ENCODE peak calls at places on chromosome 10, in nine cellular contexts. K is SK-N-SH, X is GM12878, Q is sigmoid colon, M is suprapubic skin, U is upper lobe of left lung, Y is ovary, H is K562, R is tibial nerve. Z is an unnamed sample.

GRCh38 chr10:88754272-88754671 is 5.5 kb upstream of the LIPN start:
- DNase-seq in K (peak; percentile 22), X (no peak), Q (no peak), M (no peak), U (no peak), Y (no peak), H (no peak), R (no peak), Z (no peak)

GRCh38 chr10:59432207-59432900 is 70.0 kb upstream of the FAM13C start:
- DNase-seq in K (no peak), X (no peak), Q (no peak), M (no peak), U (no peak), Y (no peak), H (no peak), R (no peak), Z (no peak)

GRCh38 chr10:104259999-104260774 is 5.5 kb downstream of the GSTO1 start:
- DNase-seq in K (no peak), X (no peak), Q (no peak), M (no peak), U (no peak), Y (no peak), H (no peak), R (no peak), Z (no peak)

GRCh38 chr10:24406809-24407483 is 198.0 kb downstream of the KIAA1217 start:
- DNase-seq in K (no peak), X (no peak), Q (no peak), M (no peak), U (no peak), Y (no peak), H (no peak), R (no peak), Z (no peak)

GRCh38 chr10:81146436-81146835 is 608.7 kb downstream of the SH2D4B start:
- DNase-seq in K (no peak), X (no peak), Q (no peak), M (no peak), U (no peak), Y (no peak), H (no peak), R (no peak), Z (no peak)

GRCh38 chr10:125849448-125849847 is 26.1 kb downstream of the BCCIP start:
- DNase-seq in K (no peak), X (no peak), Q (no peak), M (no peak), U (no peak), Y (no peak), H (no peak), R (no peak), Z (peak; percentile 39)

GRCh38 chr10:17963431-17963830 is 11.7 kb downstream of the SLC39A12 start:
- DNase-seq in K (no peak), X (no peak), Q (no peak), M (no peak), U (no peak), Y (no peak), H (no peak), R (no peak), Z (no peak)

GRCh38 chr10:110221721-110222261 is 14.4 kb downstream of the MXI1 start:
- DNase-seq in K (peak; percentile 27), X (no peak), Q (peak; percentile 95), M (no peak), U (peak; percentile 85), Y (peak; percentile 91), H (peak; percentile 77), R (peak; percentile 47), Z (peak; percentile 75)

GRCh38 chr10:129514568-129515451 is 47.8 kb downstream of the MGMT start:
- DNase-seq in K (no peak), X (no peak), Q (no peak), M (no peak), U (no peak), Y (no peak), H (no peak), R (no peak), Z (no peak)

GRCh38 chr10:125812128-125812527 is 10.9 kb downstream of the UROS start:
- DNase-seq in K (no peak), X (no peak), Q (no peak), M (no peak), U (no peak), Y (peak; percentile 47), H (no peak), R (no peak), Z (no peak)

GRCh38 chr10:132377326-132377725 is 19.7 kb upstream of the PWWP2B start:
- DNase-seq in K (no peak), X (no peak), Q (peak; percentile 5), M (peak; percentile 20), U (peak; percentile 20), Y (no peak), H (no peak), R (no peak), Z (no peak)

GRCh38 chr10:108327706-108328105 is 1163.2 kb upstream of the SORCS1 start:
- DNase-seq in K (no peak), X (no peak), Q (no peak), M (no peak), U (no peak), Y (no peak), H (no peak), R (no peak), Z (no peak)

GRCh38 chr10:86970152-86970886 is 2.0 kb downstream of the ADIRF start:
- DNase-seq in K (no peak), X (no peak), Q (peak; percentile 95), M (peak; percentile 91), U (peak; percentile 87), Y (peak; percentile 87), H (no peak), R (peak; percentile 91), Z (peak; percentile 54)

GRCh38 chr10:21989453-21990154 is 13.9 kb downstream of the DNAJC1 start:
- DNase-seq in K (peak; percentile 62), X (no peak), Q (peak; percentile 81), M (no peak), U (peak; percentile 52), Y (peak; percentile 43), H (peak; percentile 64), R (no peak), Z (peak; percentile 42)

GRCh38 chr10:133390597-133391248 is 3.2 kb upstream of the MTG1 start:
- DNase-seq in K (no peak), X (no peak), Q (peak; percentile 41), M (no peak), U (no peak), Y (no peak), H (no peak), R (no peak), Z (peak; percentile 17)
- H3K4me1 ChIP-seq in K (peaks cover 6% of the 10 kb centered on the region), X (peaks cover 40% of the 10 kb centered on the region), Q (peaks cover 11% of the 10 kb centered on the region), M (peaks cover 18% of the 10 kb centered on the region), U (peaks cover 10% of the 10 kb centered on the region), Y (peaks cover 4% of the 10 kb centered on the region), H (peaks cover 15% of the 10 kb centered on the region), R (peaks cover 18% of the 10 kb centered on the region), Z (peaks cover 18% of the 10 kb centered on the region)

GRCh38 chr10:101356132-101356531 is 2.2 kb downstream of the BTRC start:
- DNase-seq in K (no peak), X (no peak), Q (no peak), M (no peak), U (no peak), Y (no peak), H (no peak), R (no peak), Z (no peak)

GRCh38 chr10:101353692-101354583 is at the start of gene BTRC:
- DNase-seq in K (peak; percentile 93), X (peak; percentile 98), Q (peak; percentile 98), M (peak; percentile 96), U (peak; percentile 98), Y (peak; percentile 96), H (peak; percentile 83), R (peak; percentile 83), Z (peak; percentile 97)

GRCh38 chr10:101351477-101351876 is 2.5 kb upstream of the BTRC start:
- DNase-seq in K (no peak), X (no peak), Q (no peak), M (no peak), U (no peak), Y (no peak), H (no peak), R (no peak), Z (no peak)

GRCh38 chr10:101355307-101355706 is 1.3 kb downstream of the BTRC start:
- DNase-seq in K (no peak), X (no peak), Q (no peak), M (no peak), U (no peak), Y (no peak), H (no peak), R (no peak), Z (no peak)

DNA sequence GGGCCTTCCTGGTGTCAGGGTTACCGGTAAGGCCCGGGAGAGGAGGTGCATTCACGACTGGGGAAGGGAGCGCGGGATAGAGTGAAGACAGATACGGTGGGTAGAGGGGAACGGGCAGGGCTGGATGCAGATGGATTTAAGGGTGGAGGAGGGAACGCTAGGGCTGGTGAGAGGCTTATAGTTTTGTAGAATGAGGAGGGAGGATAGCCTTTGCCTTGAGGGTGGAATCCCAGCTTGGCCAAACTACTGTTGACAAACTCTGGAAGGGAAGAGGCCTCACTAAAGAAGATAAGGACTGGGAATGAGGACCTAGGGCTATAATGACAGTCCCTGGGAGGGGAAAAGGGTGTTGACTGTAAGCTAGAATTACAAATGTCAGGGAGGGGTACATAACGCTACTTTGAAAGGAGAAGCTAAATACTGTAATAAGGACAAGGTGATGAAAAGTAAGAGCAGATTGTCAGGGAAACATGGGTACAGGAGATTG is 662 bp downstream of the BTRC start:
- DNase-seq in K (no peak), X (no peak), Q (no peak), M (no peak), U (no peak), Y (no peak), H (peak; percentile 9), R (no peak), Z (no peak)
- TF ChIP-seq EP300 in K (no peak), X (no peak), Q (no peak), M (no peak), U (no peak), Y (no peak), H (no peak), R (no peak), Z (no peak)

GRCh38 chr10:113621799-113622198 is 42.0 kb downstream of the NRAP start:
- DNase-seq in K (no peak), X (no peak), Q (no peak), M (no peak), U (no peak), Y (no peak), H (no peak), R (no peak), Z (no peak)
- H3K4me1 ChIP-seq in K (no peaks in the 10 kb centered on the region), X (no peaks in the 10 kb centered on the region), Q (no peaks in the 10 kb centered on the region), M (peaks cover 1% of the 10 kb centered on the region), U (no peaks in the 10 kb centered on the region), Y (no peaks in the 10 kb centered on the region), H (no peaks in the 10 kb centered on the region), R (no peaks in the 10 kb centered on the region), Z (no peaks in the 10 kb centered on the region)

DNA sequence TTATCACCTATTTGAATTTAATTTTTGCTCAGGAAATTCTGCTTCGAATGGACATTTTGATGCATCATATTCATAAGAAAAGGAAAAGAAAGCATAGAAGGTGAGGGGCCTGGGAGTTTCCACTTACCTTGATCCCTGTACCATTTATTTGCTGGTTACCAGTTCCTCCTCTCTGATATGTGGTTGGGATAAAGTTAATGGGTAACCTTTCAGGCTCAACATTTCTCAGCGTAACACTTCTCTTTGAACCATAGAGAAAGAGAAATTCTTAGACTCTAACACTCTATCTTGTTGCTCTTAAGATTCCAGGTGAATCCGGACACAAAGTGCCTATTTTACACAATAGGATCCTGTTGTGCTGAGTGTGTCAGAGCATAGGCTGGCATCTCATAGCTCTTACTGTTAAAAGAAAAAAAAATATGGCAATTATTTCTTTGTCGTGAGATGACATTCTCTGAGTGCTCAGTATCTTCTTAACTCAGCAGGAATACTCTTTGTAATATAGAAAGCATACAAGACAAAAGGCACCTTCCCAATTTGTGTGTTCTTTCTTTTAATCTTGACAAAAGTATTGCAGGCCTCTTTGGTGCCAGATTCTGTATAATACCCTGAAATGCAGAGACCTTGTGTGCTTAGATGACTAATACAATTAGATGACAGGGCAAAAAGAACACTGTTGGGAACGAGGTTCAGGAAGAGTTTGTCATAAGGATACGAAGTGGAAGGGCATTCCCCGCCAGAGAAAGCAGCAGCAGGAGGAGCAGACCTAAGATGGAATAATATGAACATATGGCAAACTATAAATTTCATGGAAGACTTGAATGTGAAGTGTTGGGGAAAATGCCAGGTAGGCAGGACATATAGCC is 689.6 kb downstream of the NRG3 start:
- DNase-seq in K (no peak), X (no peak), Q (no peak), M (no peak), U (no peak), Y (no peak), H (no peak), R (no peak), Z (no peak)
- TF ChIP-seq EP300 in K (no peak), X (no peak), Q (no peak), M (no peak), U (no peak), Y (no peak), H (no peak), R (no peak), Z (no peak)